ENCODE peak calls at places on chromosomes 13 and 19, in seven cellular contexts. S is nephron progenitor cell; X is caudate nucleus; T is activated CD8-positive, alpha-beta memory T cell treated with anti-CD3 and anti-CD28 coated beads for 1 hour; G is kidney epithelial cell; F is A549; Q is NCI-H1092. V is an unnamed sample.

GRCh38 chr13:70736622-70737317 is 628.5 kb upstream of the KLHL1 start:
- DNase-seq in S (no peak), X (no peak), T (no peak), G (no peak), F (no peak), Q (no peak), V (no peak)

GRCh38 chr13:24307211-24308067 is 1.9 kb upstream of the C1QTNF9 start:
- DNase-seq in S (no peak), X (no peak), T (no peak), G (no peak), F (no peak), Q (peak; percentile 26), V (no peak)

GRCh38 chr19:898663-899062 is 5.4 kb downstream of the RNU6-9 start:
- DNase-seq in S (peak; percentile 65), X (peak; percentile 78), T (no peak), G (no peak), F (no peak), Q (no peak), V (no peak)

GRCh38 chr13:44004881-44005280 is 125.2 kb downstream of the LACC1 start:
- DNase-seq in S (no peak), X (no peak), T (no peak), G (peak; percentile 54), F (no peak), Q (no peak), V (no peak)

GRCh38 chr13:101417043-101417406 is 717 bp upstream of the NALCN start:
- DNase-seq in S (no peak), X (no peak), T (no peak), G (no peak), F (peak; percentile 9), Q (peak; percentile 92), V (no peak)

GRCh38 chr19:28428644-28429348 is 784.2 kb downstream of the UQCRFS1 start:
- DNase-seq in S (no peak), X (no peak), T (no peak), G (no peak), F (no peak), Q (no peak), V (no peak)

GRCh38 chr19:54030895-54031586 is 32.7 kb downstream of the VSTM1 start:
- DNase-seq in S (no peak), X (no peak), T (no peak), G (no peak), F (no peak), Q (no peak), V (no peak)

GRCh38 chr19:45306522-45307027 is 16.1 kb downstream of the CKM start:
- DNase-seq in S (no peak), X (no peak), T (no peak), G (no peak), F (no peak), Q (no peak), V (peak; percentile 53)

GRCh38 chr19:38675611-38676010 is 28.2 kb downstream of the ACTN4 start:
- DNase-seq in S (no peak), X (no peak), T (no peak), G (no peak), F (no peak), Q (no peak), V (no peak)

GRCh38 chr13:94415484-94415883 is 64.0 kb downstream of the DCT start:
- DNase-seq in S (no peak), X (no peak), T (no peak), G (no peak), F (no peak), Q (peak; percentile 75), V (no peak)

GRCh38 chr13:20171364-20171763 is 10.5 kb upstream of the GJA3 start:
- DNase-seq in S (no peak), X (no peak), T (no peak), G (no peak), F (no peak), Q (no peak), V (no peak)

GRCh38 chr19:46579286-46579944 is 21.7 kb upstream of the CALM3 start:
- DNase-seq in S (peak; percentile 58), X (no peak), T (no peak), G (no peak), F (peak; percentile 55), Q (no peak), V (no peak)

GRCh38 chr13:108306768-108307332 is 37.3 kb downstream of the TNFSF13B start:
- DNase-seq in S (no peak), X (no peak), T (no peak), G (no peak), F (no peak), Q (no peak), V (no peak)

GRCh38 chr19:46798713-46799112 is 10.3 kb upstream of the SLC1A5 start:
- DNase-seq in S (no peak), X (no peak), T (no peak), G (no peak), F (no peak), Q (no peak), V (no peak)

GRCh38 chr13:110447801-110448200 is 113.7 kb downstream of the RAB20 start:
- DNase-seq in S (no peak), X (no peak), T (no peak), G (no peak), F (no peak), Q (no peak), V (no peak)

GRCh38 chr13:51781246-51782022 is 22.5 kb downstream of the DHRS12 start:
- DNase-seq in S (no peak), X (no peak), T (no peak), G (no peak), F (no peak), Q (no peak), V (no peak)

GRCh38 chr19:35811317-35812219 is 1.1 kb downstream of the PRODH2 start:
- DNase-seq in S (no peak), X (no peak), T (no peak), G (no peak), F (no peak), Q (no peak), V (no peak)

GRCh38 chr19:18118420-18119242 is 21.1 kb downstream of the MAST3 start:
- DNase-seq in S (no peak), X (no peak), T (no peak), G (no peak), F (no peak), Q (no peak), V (no peak)

GRCh38 chr19:44718441-44719261 is 19.7 kb downstream of the CEACAM16 start:
- DNase-seq in S (peak; percentile 31), X (peak; percentile 7), T (no peak), G (no peak), F (peak; percentile 90), Q (no peak), V (no peak)

GRCh38 chr13:93248627-93249047 is 22.0 kb downstream of the GPC6 start:
- DNase-seq in S (peak; percentile 46), X (no peak), T (no peak), G (no peak), F (no peak), Q (peak; percentile 96), V (peak; percentile 61)

GRCh38 chr13:110680852-110681251 is 25.1 kb downstream of the CARS2 start:
- DNase-seq in S (peak; percentile 19), X (no peak), T (no peak), G (no peak), F (peak; percentile 43), Q (no peak), V (no peak)

GRCh38 chr13:35356572-35356971 is 119.9 kb downstream of the MAB21L1 start:
- DNase-seq in S (no peak), X (no peak), T (no peak), G (no peak), F (no peak), Q (no peak), V (no peak)

GRCh38 chr13:32246468-32246867 is 68.7 kb downstream of the ZAR1L start:
- DNase-seq in S (peak; percentile 62), X (no peak), T (no peak), G (peak; percentile 23), F (peak; percentile 43), Q (no peak), V (no peak)

GRCh38 chr19:54014920-54015560 is 23.6 kb downstream of the CACNG6 start:
- DNase-seq in S (peak; percentile 33), X (no peak), T (no peak), G (no peak), F (no peak), Q (peak; percentile 14), V (no peak)

GRCh38 chr19:15962319-15962718 is 13.5 kb downstream of the OR10H4 start:
- DNase-seq in S (peak; percentile 6), X (no peak), T (no peak), G (no peak), F (no peak), Q (no peak), V (no peak)

GRCh38 chr19:51365211-51366049 is 758 bp downstream of the ETFB start:
- DNase-seq in S (no peak), X (no peak), T (no peak), G (no peak), F (no peak), Q (no peak), V (no peak)

GRCh38 chr13:110433014-110433413 is 125.9 kb downstream of the COL4A2 start:
- DNase-seq in S (no peak), X (no peak), T (no peak), G (no peak), F (no peak), Q (no peak), V (no peak)

V was measured in NCI-H510A.